ENCODE peak calls at places on chromosomes 13 and 19, in ten cellular contexts. One of them, this sample, is unnamed.

GRCh38 chr19:11673608-11674041 is 65.1 kb downstream of the ZNF823 start:
- DNase-seq in small intestine: peak
- DNase-seq in SJCRH30: peak
- DNase-seq in coronary artery: peak
- DNase-seq in HepG2: peak
- DNase-seq in psoas muscle: peak
- DNase-seq in right cardiac atrium: peak
- DNase-seq in fibroblast of pulmonary artery: peak
- DNase-seq in astrocyte of the cerebellum: peak
- DNase-seq in HFF-Myc: no peak
- DNase-seq in this sample: peak

GRCh38 chr19:55647732-55648656 is at the start of gene CCDC106:
- DNase-seq in small intestine: no peak
- DNase-seq in SJCRH30: peak
- DNase-seq in coronary artery: no peak
- DNase-seq in HepG2: peak
- DNase-seq in psoas muscle: peak
- DNase-seq in right cardiac atrium: peak
- DNase-seq in fibroblast of pulmonary artery: peak
- DNase-seq in astrocyte of the cerebellum: no peak
- DNase-seq in HFF-Myc: no peak
- DNase-seq in this sample: peak

GRCh38 chr13:104553156-104553555 is 1486.9 kb upstream of the SLC10A2 start:
- DNase-seq in small intestine: no peak
- DNase-seq in SJCRH30: peak
- DNase-seq in coronary artery: no peak
- DNase-seq in HepG2: no peak
- DNase-seq in psoas muscle: no peak
- DNase-seq in right cardiac atrium: no peak
- DNase-seq in fibroblast of pulmonary artery: peak
- DNase-seq in astrocyte of the cerebellum: peak
- DNase-seq in HFF-Myc: no peak
- DNase-seq in this sample: no peak

GRCh38 chr19:33247441-33247819 is 21.8 kb upstream of the SLC7A10 start:
- DNase-seq in small intestine: no peak
- DNase-seq in SJCRH30: no peak
- DNase-seq in coronary artery: no peak
- DNase-seq in HepG2: no peak
- DNase-seq in psoas muscle: peak
- DNase-seq in right cardiac atrium: no peak
- DNase-seq in fibroblast of pulmonary artery: no peak
- DNase-seq in astrocyte of the cerebellum: no peak
- DNase-seq in HFF-Myc: no peak
- DNase-seq in this sample: no peak

GRCh38 chr13:45456196-45456972 is 8.4 kb upstream of the COG3 start:
- DNase-seq in small intestine: no peak
- DNase-seq in SJCRH30: no peak
- DNase-seq in coronary artery: no peak
- DNase-seq in HepG2: no peak
- DNase-seq in psoas muscle: no peak
- DNase-seq in right cardiac atrium: no peak
- DNase-seq in fibroblast of pulmonary artery: peak
- DNase-seq in astrocyte of the cerebellum: no peak
- DNase-seq in HFF-Myc: no peak
- DNase-seq in this sample: no peak

GRCh38 chr13:76921516-76921915 is 26.8 kb upstream of the ACOD1 start:
- DNase-seq in small intestine: no peak
- DNase-seq in SJCRH30: no peak
- DNase-seq in coronary artery: no peak
- DNase-seq in HepG2: no peak
- DNase-seq in psoas muscle: no peak
- DNase-seq in right cardiac atrium: no peak
- DNase-seq in fibroblast of pulmonary artery: peak
- DNase-seq in astrocyte of the cerebellum: peak
- DNase-seq in HFF-Myc: no peak
- DNase-seq in this sample: no peak

GRCh38 chr19:46471116-46471733 is at the start of gene PNMA8A:
- DNase-seq in small intestine: no peak
- DNase-seq in SJCRH30: peak
- DNase-seq in coronary artery: peak
- DNase-seq in HepG2: no peak
- DNase-seq in psoas muscle: peak
- DNase-seq in right cardiac atrium: peak
- DNase-seq in fibroblast of pulmonary artery: peak
- DNase-seq in astrocyte of the cerebellum: no peak
- DNase-seq in HFF-Myc: no peak
- DNase-seq in this sample: peak

GRCh38 chr19:13832096-13832495 is 36.9 kb downstream of the ZSWIM4 start:
- DNase-seq in small intestine: no peak
- DNase-seq in SJCRH30: no peak
- DNase-seq in coronary artery: no peak
- DNase-seq in HepG2: no peak
- DNase-seq in psoas muscle: no peak
- DNase-seq in right cardiac atrium: peak
- DNase-seq in fibroblast of pulmonary artery: no peak
- DNase-seq in astrocyte of the cerebellum: no peak
- DNase-seq in HFF-Myc: no peak
- DNase-seq in this sample: no peak

GRCh38 chr19:5127710-5128109 is 158.8 kb downstream of the KDM4B start:
- DNase-seq in small intestine: no peak
- DNase-seq in SJCRH30: peak
- DNase-seq in coronary artery: no peak
- DNase-seq in HepG2: no peak
- DNase-seq in psoas muscle: no peak
- DNase-seq in right cardiac atrium: no peak
- DNase-seq in fibroblast of pulmonary artery: no peak
- DNase-seq in astrocyte of the cerebellum: no peak
- DNase-seq in HFF-Myc: no peak
- DNase-seq in this sample: no peak

DNA sequence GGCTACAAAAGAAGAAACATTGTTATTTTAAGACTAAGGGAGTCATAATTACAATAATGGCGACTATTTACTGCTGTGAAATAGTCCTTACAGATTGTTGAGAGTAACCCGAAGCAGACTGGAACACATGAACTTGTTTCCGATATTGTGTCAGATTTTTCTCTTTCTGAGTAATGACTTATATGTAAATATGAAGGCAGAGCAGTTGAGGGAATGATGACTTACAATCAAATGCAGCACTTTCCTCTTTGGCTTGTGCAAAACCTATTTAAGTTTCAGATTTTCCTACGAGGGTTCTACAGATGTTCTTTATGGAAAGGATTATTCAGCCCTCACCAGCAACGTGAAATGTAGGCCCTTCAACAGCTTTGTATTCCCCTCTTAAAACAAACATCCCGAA is 198.6 kb downstream of the RGCC start:
- DNase-seq in small intestine: no peak
- DNase-seq in SJCRH30: no peak
- DNase-seq in coronary artery: no peak
- DNase-seq in HepG2: no peak
- DNase-seq in psoas muscle: no peak
- DNase-seq in right cardiac atrium: no peak
- DNase-seq in fibroblast of pulmonary artery: no peak
- DNase-seq in astrocyte of the cerebellum: no peak
- DNase-seq in HFF-Myc: no peak
- DNase-seq in this sample: no peak
- H3K4me3 ChIP-seq in small intestine: no peak
- H3K4me3 ChIP-seq in SJCRH30: no peak
- H3K4me3 ChIP-seq in coronary artery: no peak
- H3K4me3 ChIP-seq in HepG2: no peak
- H3K4me3 ChIP-seq in psoas muscle: no peak
- H3K4me3 ChIP-seq in right cardiac atrium: no peak
- H3K4me3 ChIP-seq in fibroblast of pulmonary artery: no peak
- H3K4me3 ChIP-seq in astrocyte of the cerebellum: no peak
- H3K4me3 ChIP-seq in HFF-Myc: no peak
- H3K4me3 ChIP-seq in this sample: no peak

GRCh38 chr13:91400094-91400462 is 1.7 kb downstream of the GPC5 start:
- DNase-seq in small intestine: no peak
- DNase-seq in SJCRH30: no peak
- DNase-seq in coronary artery: no peak
- DNase-seq in HepG2: no peak
- DNase-seq in psoas muscle: no peak
- DNase-seq in right cardiac atrium: no peak
- DNase-seq in fibroblast of pulmonary artery: no peak
- DNase-seq in astrocyte of the cerebellum: no peak
- DNase-seq in HFF-Myc: no peak
- DNase-seq in this sample: no peak

GRCh38 chr13:91401916-91402315 is 3.5 kb downstream of the GPC5 start:
- DNase-seq in small intestine: no peak
- DNase-seq in SJCRH30: no peak
- DNase-seq in coronary artery: no peak
- DNase-seq in HepG2: no peak
- DNase-seq in psoas muscle: no peak
- DNase-seq in right cardiac atrium: no peak
- DNase-seq in fibroblast of pulmonary artery: no peak
- DNase-seq in astrocyte of the cerebellum: no peak
- DNase-seq in HFF-Myc: no peak
- DNase-seq in this sample: no peak

GRCh38 chr13:91398413-91399188 is at the start of gene GPC5:
- DNase-seq in small intestine: peak
- DNase-seq in SJCRH30: peak
- DNase-seq in coronary artery: peak
- DNase-seq in HepG2: peak
- DNase-seq in psoas muscle: peak
- DNase-seq in right cardiac atrium: peak
- DNase-seq in fibroblast of pulmonary artery: peak
- DNase-seq in astrocyte of the cerebellum: no peak
- DNase-seq in HFF-Myc: no peak
- DNase-seq in this sample: peak

GRCh38 chr13:91397595-91397994 is 826 bp upstream of the GPC5 start:
- DNase-seq in small intestine: no peak
- DNase-seq in SJCRH30: no peak
- DNase-seq in coronary artery: no peak
- DNase-seq in HepG2: no peak
- DNase-seq in psoas muscle: no peak
- DNase-seq in right cardiac atrium: no peak
- DNase-seq in fibroblast of pulmonary artery: no peak
- DNase-seq in astrocyte of the cerebellum: no peak
- DNase-seq in HFF-Myc: no peak
- DNase-seq in this sample: no peak

DNA sequence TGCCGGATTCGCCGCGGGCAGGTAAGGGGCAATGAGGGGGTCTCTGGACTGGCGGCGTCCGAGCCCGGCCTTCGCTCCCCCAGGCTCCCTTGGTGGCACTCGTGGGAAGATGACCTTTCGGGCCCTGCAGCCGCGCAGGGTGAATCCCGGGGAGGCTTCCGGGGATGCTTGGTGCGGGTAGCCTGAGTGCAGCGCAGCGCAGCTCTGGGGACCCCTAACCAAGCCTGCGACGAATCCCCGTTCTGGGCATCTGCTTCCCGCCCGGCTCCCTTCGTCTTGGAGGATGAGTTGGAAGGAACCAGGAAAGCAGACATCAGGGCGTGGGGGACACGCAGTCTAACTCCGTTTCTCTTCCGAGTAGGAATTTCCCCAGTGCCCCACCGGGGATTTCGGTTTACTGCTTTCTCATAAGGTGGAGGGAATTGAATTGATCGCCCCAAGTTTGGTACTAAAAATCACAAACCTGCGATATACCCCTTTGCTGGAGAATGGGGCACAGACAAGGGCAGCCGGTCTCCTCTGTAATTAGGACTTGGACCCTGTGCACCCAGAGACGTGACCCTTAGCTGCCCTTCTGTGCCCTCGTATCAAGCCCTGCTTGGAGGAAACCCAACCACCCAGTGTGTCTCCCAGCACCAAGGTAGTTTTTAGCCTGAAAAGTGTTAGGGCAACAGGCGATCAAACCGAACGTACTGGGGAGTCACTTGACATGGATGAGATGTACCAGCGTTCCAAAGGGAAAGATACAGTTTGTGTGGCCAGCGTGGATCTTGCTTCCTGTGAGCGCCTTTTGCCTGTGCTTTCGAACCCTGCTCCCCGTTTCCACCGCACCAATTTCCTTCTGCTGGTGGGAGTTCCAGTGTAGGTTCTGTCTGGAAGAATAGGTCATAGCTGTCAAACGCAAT is 1.0 kb downstream of the GPC5 start:
- DNase-seq in small intestine: no peak
- DNase-seq in SJCRH30: no peak
- DNase-seq in coronary artery: no peak
- DNase-seq in HepG2: no peak
- DNase-seq in psoas muscle: no peak
- DNase-seq in right cardiac atrium: peak
- DNase-seq in fibroblast of pulmonary artery: no peak
- DNase-seq in astrocyte of the cerebellum: no peak
- DNase-seq in HFF-Myc: no peak
- DNase-seq in this sample: no peak
- H3K4me3 ChIP-seq in small intestine: peak
- H3K4me3 ChIP-seq in SJCRH30: no peak
- H3K4me3 ChIP-seq in coronary artery: peak
- H3K4me3 ChIP-seq in HepG2: no peak
- H3K4me3 ChIP-seq in psoas muscle: peak
- H3K4me3 ChIP-seq in right cardiac atrium: peak
- H3K4me3 ChIP-seq in fibroblast of pulmonary artery: peak
- H3K4me3 ChIP-seq in astrocyte of the cerebellum: peak
- H3K4me3 ChIP-seq in HFF-Myc: peak
- H3K4me3 ChIP-seq in this sample: peak

GRCh38 chr13:99977912-99978780 is 3.4 kb upstream of the ZIC2 start:
- DNase-seq in small intestine: no peak
- DNase-seq in SJCRH30: no peak
- DNase-seq in coronary artery: no peak
- DNase-seq in HepG2: no peak
- DNase-seq in psoas muscle: no peak
- DNase-seq in right cardiac atrium: peak
- DNase-seq in fibroblast of pulmonary artery: no peak
- DNase-seq in astrocyte of the cerebellum: no peak
- DNase-seq in HFF-Myc: no peak
- DNase-seq in this sample: no peak
- H3K4me3 ChIP-seq in small intestine: no peak
- H3K4me3 ChIP-seq in SJCRH30: no peak
- H3K4me3 ChIP-seq in coronary artery: no peak
- H3K4me3 ChIP-seq in HepG2: no peak
- H3K4me3 ChIP-seq in psoas muscle: no peak
- H3K4me3 ChIP-seq in right cardiac atrium: no peak
- H3K4me3 ChIP-seq in fibroblast of pulmonary artery: no peak
- H3K4me3 ChIP-seq in astrocyte of the cerebellum: peak
- H3K4me3 ChIP-seq in HFF-Myc: no peak
- H3K4me3 ChIP-seq in this sample: no peak

GRCh38 chr19:38736413-38737280 is 7.6 kb downstream of the CAPN12 start:
- DNase-seq in small intestine: peak
- DNase-seq in SJCRH30: peak
- DNase-seq in coronary artery: no peak
- DNase-seq in HepG2: no peak
- DNase-seq in psoas muscle: peak
- DNase-seq in right cardiac atrium: peak
- DNase-seq in fibroblast of pulmonary artery: no peak
- DNase-seq in astrocyte of the cerebellum: no peak
- DNase-seq in HFF-Myc: no peak
- DNase-seq in this sample: peak
- H3K4me3 ChIP-seq in small intestine: peak
- H3K4me3 ChIP-seq in SJCRH30: no peak
- H3K4me3 ChIP-seq in coronary artery: peak
- H3K4me3 ChIP-seq in HepG2: peak
- H3K4me3 ChIP-seq in psoas muscle: peak
- H3K4me3 ChIP-seq in right cardiac atrium: peak
- H3K4me3 ChIP-seq in fibroblast of pulmonary artery: peak
- H3K4me3 ChIP-seq in astrocyte of the cerebellum: no peak
- H3K4me3 ChIP-seq in HFF-Myc: no peak
- H3K4me3 ChIP-seq in this sample: peak

This sample was measured in heart right ventricle.